ENCODE peak calls at places on chromosome 9, in seven cellular contexts. One of them, this sample, is unnamed.
A peak's percentile ranks its signal among the peaks of the same experiment; 100 is the strongest.

GRCh38 chr9:92189782-92190535 is 74.7 kb upstream of the SPTLC1 start:
- DNase-seq in tibial artery: no peak
- DNase-seq in endodermal cell: peak; percentile 66
- DNase-seq in Peyer's patch: no peak
- DNase-seq in cardiac muscle cell: no peak
- DNase-seq in A549: no peak
- DNase-seq in stomach: no peak
- DNase-seq in this sample: no peak

GRCh38 chr9:8262625-8263622 is 463.3 kb upstream of the DMAC1 start:
- DNase-seq in cardiac muscle cell: no peak
- DNase-seq in endodermal cell: no peak
- DNase-seq in stomach: no peak
- DNase-seq in Peyer's patch: no peak
- DNase-seq in A549: no peak
- DNase-seq in tibial artery: no peak
- DNase-seq in this sample: no peak

GRCh38 chr9:125393426-125393825 is 131.8 kb downstream of the GAPVD1 start:
- DNase-seq in endodermal cell: no peak
- DNase-seq in A549: no peak
- DNase-seq in tibial artery: no peak
- DNase-seq in stomach: no peak
- DNase-seq in cardiac muscle cell: no peak
- DNase-seq in Peyer's patch: no peak
- DNase-seq in this sample: no peak

GRCh38 chr9:114603183-114603582 is 7.9 kb upstream of the TMEM268 start:
- DNase-seq in A549: no peak
- DNase-seq in cardiac muscle cell: no peak
- DNase-seq in tibial artery: no peak
- DNase-seq in endodermal cell: no peak
- DNase-seq in Peyer's patch: no peak
- DNase-seq in stomach: no peak
- DNase-seq in this sample: no peak

GRCh38 chr9:32265037-32265436 is 119.4 kb upstream of the ACO1 start:
- DNase-seq in Peyer's patch: no peak
- DNase-seq in A549: no peak
- DNase-seq in tibial artery: no peak
- DNase-seq in stomach: no peak
- DNase-seq in endodermal cell: peak; percentile 67
- DNase-seq in cardiac muscle cell: no peak
- DNase-seq in this sample: no peak

GRCh38 chr9:108652851-108653250 is 202.9 kb downstream of the ACTL7B start:
- DNase-seq in Peyer's patch: no peak
- DNase-seq in A549: no peak
- DNase-seq in tibial artery: no peak
- DNase-seq in endodermal cell: peak; percentile 2
- DNase-seq in cardiac muscle cell: no peak
- DNase-seq in stomach: no peak
- DNase-seq in this sample: no peak

GRCh38 chr9:74770508-74771261 is 117.0 kb downstream of the TRPM6 start:
- DNase-seq in endodermal cell: peak; percentile 94
- DNase-seq in stomach: peak; percentile 35
- DNase-seq in tibial artery: no peak
- DNase-seq in cardiac muscle cell: peak; percentile 31
- DNase-seq in Peyer's patch: peak; percentile 52
- DNase-seq in A549: peak; percentile 82
- DNase-seq in this sample: peak; percentile 22

GRCh38 chr9:128714586-128715435 is 9.1 kb downstream of the ZDHHC12 start:
- DNase-seq in endodermal cell: peak; percentile 39
- DNase-seq in cardiac muscle cell: no peak
- DNase-seq in Peyer's patch: no peak
- DNase-seq in tibial artery: no peak
- DNase-seq in A549: no peak
- DNase-seq in stomach: no peak
- DNase-seq in this sample: no peak

GRCh38 chr9:27192291-27192960 is 83.4 kb downstream of the TEK start:
- DNase-seq in cardiac muscle cell: no peak
- DNase-seq in tibial artery: no peak
- DNase-seq in Peyer's patch: no peak
- DNase-seq in stomach: no peak
- DNase-seq in A549: no peak
- DNase-seq in endodermal cell: no peak
- DNase-seq in this sample: no peak

GRCh38 chr9:99851028-99851822 is 29.5 kb downstream of the NR4A3 start:
- DNase-seq in endodermal cell: no peak
- DNase-seq in Peyer's patch: peak; percentile 66
- DNase-seq in cardiac muscle cell: no peak
- DNase-seq in stomach: no peak
- DNase-seq in A549: no peak
- DNase-seq in tibial artery: no peak
- DNase-seq in this sample: peak; percentile 5

GRCh38 chr9:130167927-130168326 is 4.3 kb upstream of the NCS1 start:
- DNase-seq in Peyer's patch: no peak
- DNase-seq in endodermal cell: peak; percentile 87
- DNase-seq in tibial artery: no peak
- DNase-seq in stomach: no peak
- DNase-seq in A549: no peak
- DNase-seq in cardiac muscle cell: no peak
- DNase-seq in this sample: no peak

GRCh38 chr9:69820955-69821788 is 555 bp downstream of the CFAP95 start:
- DNase-seq in endodermal cell: peak; percentile 50
- DNase-seq in Peyer's patch: no peak
- DNase-seq in tibial artery: no peak
- DNase-seq in cardiac muscle cell: no peak
- DNase-seq in stomach: no peak
- DNase-seq in A549: no peak
- DNase-seq in this sample: no peak

GRCh38 chr9:97900738-97901565 is 21.3 kb downstream of the TRMO start:
- DNase-seq in cardiac muscle cell: peak; percentile 69
- DNase-seq in Peyer's patch: peak; percentile 65
- DNase-seq in tibial artery: no peak
- DNase-seq in A549: peak; percentile 59
- DNase-seq in stomach: no peak
- DNase-seq in endodermal cell: peak; percentile 49
- DNase-seq in this sample: no peak

GRCh38 chr9:104856413-104856941 is 71.5 kb downstream of the ABCA1 start:
- DNase-seq in cardiac muscle cell: peak; percentile 17
- DNase-seq in tibial artery: no peak
- DNase-seq in A549: no peak
- DNase-seq in Peyer's patch: no peak
- DNase-seq in endodermal cell: no peak
- DNase-seq in stomach: no peak
- DNase-seq in this sample: no peak

GRCh38 chr9:74742792-74743389 is 144.8 kb downstream of the TRPM6 start:
- DNase-seq in endodermal cell: peak; percentile 70
- DNase-seq in tibial artery: no peak
- DNase-seq in cardiac muscle cell: peak; percentile 49
- DNase-seq in A549: peak; percentile 33
- DNase-seq in stomach: no peak
- DNase-seq in Peyer's patch: no peak
- DNase-seq in this sample: no peak

DNA sequence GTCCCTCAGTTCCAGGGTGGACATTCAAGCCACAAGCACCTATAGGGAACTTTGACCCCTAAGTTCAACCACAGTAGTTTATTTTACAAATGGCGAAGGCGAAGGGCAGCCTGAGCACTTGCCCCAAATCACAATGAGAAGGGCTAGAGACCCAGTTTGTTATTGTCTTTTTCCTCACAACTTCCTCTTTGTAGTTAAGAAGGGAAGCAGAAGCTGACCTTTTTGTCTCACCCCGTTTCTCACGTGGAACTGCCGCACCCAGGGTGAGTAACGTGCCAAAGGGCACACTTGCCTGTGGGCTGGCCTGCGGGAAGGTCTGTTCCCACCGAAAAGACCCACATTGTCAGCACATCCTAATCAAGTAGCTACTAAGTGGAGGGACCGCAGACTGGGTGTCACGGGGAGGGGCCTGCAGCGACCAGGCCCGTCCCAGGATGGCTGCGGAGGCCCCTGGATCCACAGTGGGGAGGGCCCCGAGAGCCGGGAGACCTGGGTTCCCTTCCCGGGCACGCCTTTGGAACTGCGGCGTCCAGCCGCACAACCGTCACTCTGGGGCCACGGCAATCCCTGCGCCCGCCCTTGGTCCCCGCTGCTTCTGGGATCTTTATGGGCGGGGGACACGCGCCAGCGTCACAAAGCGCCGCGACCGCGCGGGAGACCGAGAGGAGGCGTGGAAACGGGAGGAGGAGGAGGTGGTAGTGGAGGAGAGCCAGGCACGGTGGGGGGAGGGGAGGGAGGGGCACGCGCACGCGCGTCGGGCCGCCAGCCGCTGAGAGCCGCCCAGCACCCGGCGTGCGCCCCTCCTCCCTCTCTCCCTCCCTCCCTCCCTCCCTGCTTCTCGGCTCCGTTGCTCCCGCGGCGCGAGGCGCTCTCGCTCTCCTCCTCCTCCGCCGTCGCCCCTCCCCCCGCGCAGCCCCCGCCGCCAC is at the start of gene UBE2R2:
- DNase-seq in tibial artery: peak; percentile 86
- DNase-seq in A549: peak; percentile 95
- DNase-seq in endodermal cell: peak; percentile 95
- DNase-seq in stomach: peak; percentile 92
- DNase-seq in cardiac muscle cell: peak; percentile 95
- DNase-seq in Peyer's patch: peak; percentile 96
- DNase-seq in this sample: peak; percentile 91
- H3K4me1 ChIP-seq in tibial artery: peaks cover 48% of the 10 kb centered on the region
- H3K4me1 ChIP-seq in A549: peaks cover 55% of the 10 kb centered on the region
- H3K4me1 ChIP-seq in endodermal cell: peaks cover 6% of the 10 kb centered on the region
- H3K4me1 ChIP-seq in stomach: peaks cover 66% of the 10 kb centered on the region
- H3K4me1 ChIP-seq in cardiac muscle cell: peaks cover 5% of the 10 kb centered on the region
- H3K4me1 ChIP-seq in Peyer's patch: peaks cover 4% of the 10 kb centered on the region
- H3K4me1 ChIP-seq in this sample: peaks cover 23% of the 10 kb centered on the region

GRCh38 chr9:76219555-76220151 is 174.6 kb downstream of the RFK start:
- DNase-seq in endodermal cell: peak; percentile 62
- DNase-seq in A549: peak; percentile 16
- DNase-seq in Peyer's patch: no peak
- DNase-seq in stomach: no peak
- DNase-seq in tibial artery: no peak
- DNase-seq in cardiac muscle cell: peak; percentile 24
- DNase-seq in this sample: no peak
- TF ChIP-seq CTCF in endodermal cell: peak; percentile 77
- TF ChIP-seq CTCF in A549: peak; percentile 17
- TF ChIP-seq CTCF in Peyer's patch: no peak
- TF ChIP-seq CTCF in stomach: no peak
- TF ChIP-seq CTCF in tibial artery: peak; percentile 7
- TF ChIP-seq CTCF in cardiac muscle cell: peak; percentile 51
- TF ChIP-seq CTCF in this sample: no peak

DNA sequence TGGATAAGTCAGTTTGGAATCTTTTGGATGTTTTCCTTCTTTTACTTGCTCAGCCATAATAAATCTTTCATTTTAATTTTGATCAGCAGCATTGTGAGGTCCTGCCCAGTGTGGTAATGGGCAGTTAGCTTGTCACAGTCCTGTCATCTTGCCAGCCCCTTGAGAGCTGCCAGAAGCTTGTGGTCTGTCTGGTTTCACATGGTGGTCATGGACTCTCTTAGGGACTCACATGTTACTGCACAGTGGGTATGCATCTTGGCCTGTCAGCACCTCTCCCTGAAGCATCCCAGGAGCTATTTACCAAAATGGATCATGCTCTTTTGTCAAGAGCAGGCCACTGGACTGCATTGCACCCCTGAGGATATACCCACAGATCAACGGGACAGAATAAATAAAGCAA is 60.3 kb downstream of the DAPK1 start:
- DNase-seq in tibial artery: no peak
- DNase-seq in Peyer's patch: no peak
- DNase-seq in A549: no peak
- DNase-seq in endodermal cell: peak; percentile 18
- DNase-seq in cardiac muscle cell: peak; percentile 85
- DNase-seq in stomach: peak; percentile 67
- DNase-seq in this sample: no peak
- H3K4me1 ChIP-seq in tibial artery: no peaks in the 10 kb centered on the region
- H3K4me1 ChIP-seq in Peyer's patch: no peaks in the 10 kb centered on the region
- H3K4me1 ChIP-seq in A549: peaks cover 18% of the 10 kb centered on the region
- H3K4me1 ChIP-seq in endodermal cell: no peaks in the 10 kb centered on the region
- H3K4me1 ChIP-seq in cardiac muscle cell: peaks cover 11% of the 10 kb centered on the region
- H3K4me1 ChIP-seq in stomach: peaks cover 94% of the 10 kb centered on the region
- H3K4me1 ChIP-seq in this sample: no peaks in the 10 kb centered on the region

GRCh38 chr9:95095619-95096355 is 221.7 kb downstream of the FANCC start:
- DNase-seq in Peyer's patch: no peak
- DNase-seq in endodermal cell: no peak
- DNase-seq in tibial artery: no peak
- DNase-seq in stomach: no peak
- DNase-seq in A549: no peak
- DNase-seq in cardiac muscle cell: no peak
- DNase-seq in this sample: no peak

GRCh38 chr9:95098391-95098921 is 219.1 kb downstream of the FANCC start:
- DNase-seq in endodermal cell: no peak
- DNase-seq in cardiac muscle cell: no peak
- DNase-seq in A549: no peak
- DNase-seq in Peyer's patch: no peak
- DNase-seq in tibial artery: no peak
- DNase-seq in stomach: no peak
- DNase-seq in this sample: no peak

GRCh38 chr9:95097279-95097678 is 220.2 kb downstream of the FANCC start:
- DNase-seq in A549: no peak
- DNase-seq in Peyer's patch: no peak
- DNase-seq in tibial artery: no peak
- DNase-seq in stomach: no peak
- DNase-seq in endodermal cell: no peak
- DNase-seq in cardiac muscle cell: no peak
- DNase-seq in this sample: no peak

GRCh38 chr9:95096807-95097206 is 220.7 kb downstream of the FANCC start:
- DNase-seq in stomach: no peak
- DNase-seq in Peyer's patch: no peak
- DNase-seq in endodermal cell: no peak
- DNase-seq in tibial artery: no peak
- DNase-seq in cardiac muscle cell: no peak
- DNase-seq in A549: no peak
- DNase-seq in this sample: no peak

DNA sequence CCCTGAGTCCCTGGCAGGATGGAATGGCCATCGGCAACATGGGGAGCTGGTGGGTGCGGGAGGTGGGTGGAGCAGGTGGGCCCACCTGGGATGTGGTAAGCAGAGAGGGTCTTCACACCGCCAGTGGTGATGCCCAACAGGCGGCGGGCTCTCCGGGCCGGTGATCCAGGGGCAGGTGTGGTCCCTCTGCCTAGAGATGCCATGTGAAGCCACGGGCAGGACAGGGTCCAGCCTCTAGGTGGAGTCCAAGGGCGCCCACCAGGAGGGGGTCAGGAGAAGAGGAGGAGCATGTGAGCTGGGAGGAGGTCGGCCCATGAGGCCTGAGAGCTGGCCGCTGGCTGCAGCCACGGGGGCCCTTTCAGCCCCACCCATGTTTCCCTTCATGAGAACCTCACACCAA is 221.1 kb downstream of the FANCC start:
- DNase-seq in A549: no peak
- DNase-seq in stomach: no peak
- DNase-seq in cardiac muscle cell: no peak
- DNase-seq in tibial artery: no peak
- DNase-seq in Peyer's patch: no peak
- DNase-seq in endodermal cell: no peak
- DNase-seq in this sample: no peak
- TF ChIP-seq CTCF in A549: no peak
- TF ChIP-seq CTCF in stomach: no peak
- TF ChIP-seq CTCF in cardiac muscle cell: no peak
- TF ChIP-seq CTCF in tibial artery: no peak
- TF ChIP-seq CTCF in Peyer's patch: no peak
- TF ChIP-seq CTCF in endodermal cell: peak; percentile 28
- TF ChIP-seq CTCF in this sample: no peak

GRCh38 chr9:133870598-133871595 is 121.2 kb downstream of the VAV2 start:
- DNase-seq in A549: no peak
- DNase-seq in cardiac muscle cell: no peak
- DNase-seq in stomach: no peak
- DNase-seq in endodermal cell: no peak
- DNase-seq in tibial artery: no peak
- DNase-seq in Peyer's patch: no peak
- DNase-seq in this sample: no peak
- H3K4me1 ChIP-seq in A549: peaks cover 43% of the 10 kb centered on the region
- H3K4me1 ChIP-seq in cardiac muscle cell: peaks cover 7% of the 10 kb centered on the region
- H3K4me1 ChIP-seq in stomach: peaks cover 7% of the 10 kb centered on the region
- H3K4me1 ChIP-seq in endodermal cell: no peaks in the 10 kb centered on the region
- H3K4me1 ChIP-seq in tibial artery: no peaks in the 10 kb centered on the region
- H3K4me1 ChIP-seq in Peyer's patch: no peaks in the 10 kb centered on the region
- H3K4me1 ChIP-seq in this sample: peaks cover 5% of the 10 kb centered on the region